ENCODE peak calls at places on chromosomes 1 and 21, in seven cellular contexts. One of them, this sample, is unnamed.

GRCh38 chr1:228748431-228748830 is 13.2 kb downstream of the RHOU start:
- DNase-seq in foreskin fibroblast: no peak
- DNase-seq in lower lobe of right lung: no peak
- DNase-seq in left ventricle myocardium inferior: no peak
- DNase-seq in progenitor cell of endocrine pancreas: no peak
- DNase-seq in fibroblast of the aortic adventitia: no peak
- DNase-seq in uterus: no peak
- DNase-seq in this sample: no peak

GRCh38 chr1:53341521-53341895 is 13.6 kb upstream of the LRP8 start:
- DNase-seq in fibroblast of the aortic adventitia: no peak
- DNase-seq in lower lobe of right lung: no peak
- DNase-seq in uterus: no peak
- DNase-seq in foreskin fibroblast: no peak
- DNase-seq in left ventricle myocardium inferior: no peak
- DNase-seq in progenitor cell of endocrine pancreas: no peak
- DNase-seq in this sample: peak

GRCh38 chr21:32044205-32044874 is 171.5 kb downstream of the HUNK start:
- DNase-seq in uterus: no peak
- DNase-seq in fibroblast of the aortic adventitia: no peak
- DNase-seq in foreskin fibroblast: no peak
- DNase-seq in progenitor cell of endocrine pancreas: no peak
- DNase-seq in left ventricle myocardium inferior: no peak
- DNase-seq in lower lobe of right lung: no peak
- DNase-seq in this sample: peak

GRCh38 chr1:35499652-35500176 is 57.5 kb downstream of the KIAA0319L start:
- DNase-seq in uterus: no peak
- DNase-seq in fibroblast of the aortic adventitia: no peak
- DNase-seq in lower lobe of right lung: no peak
- DNase-seq in progenitor cell of endocrine pancreas: no peak
- DNase-seq in foreskin fibroblast: no peak
- DNase-seq in left ventricle myocardium inferior: no peak
- DNase-seq in this sample: no peak

GRCh38 chr1:234961468-234962339 is 166.9 kb downstream of the TOMM20 start:
- DNase-seq in fibroblast of the aortic adventitia: peak
- DNase-seq in foreskin fibroblast: peak
- DNase-seq in progenitor cell of endocrine pancreas: no peak
- DNase-seq in left ventricle myocardium inferior: no peak
- DNase-seq in uterus: no peak
- DNase-seq in lower lobe of right lung: no peak
- DNase-seq in this sample: no peak

GRCh38 chr1:18474559-18474958 is 6.2 kb upstream of the KLHDC7A start:
- DNase-seq in progenitor cell of endocrine pancreas: no peak
- DNase-seq in uterus: no peak
- DNase-seq in lower lobe of right lung: no peak
- DNase-seq in foreskin fibroblast: no peak
- DNase-seq in fibroblast of the aortic adventitia: no peak
- DNase-seq in left ventricle myocardium inferior: no peak
- DNase-seq in this sample: no peak

GRCh38 chr1:59020151-59020997 is 236.5 kb upstream of the JUN start:
- DNase-seq in left ventricle myocardium inferior: peak
- DNase-seq in progenitor cell of endocrine pancreas: no peak
- DNase-seq in uterus: peak
- DNase-seq in foreskin fibroblast: peak
- DNase-seq in fibroblast of the aortic adventitia: peak
- DNase-seq in lower lobe of right lung: peak
- DNase-seq in this sample: no peak

GRCh38 chr1:6414443-6414844 is 5.3 kb downstream of the HES2 start:
- DNase-seq in fibroblast of the aortic adventitia: peak
- DNase-seq in progenitor cell of endocrine pancreas: no peak
- DNase-seq in uterus: no peak
- DNase-seq in left ventricle myocardium inferior: no peak
- DNase-seq in lower lobe of right lung: no peak
- DNase-seq in foreskin fibroblast: peak
- DNase-seq in this sample: no peak

GRCh38 chr1:151166506-151166956 is 587 bp downstream of the SCNM1 start:
- DNase-seq in uterus: no peak
- DNase-seq in foreskin fibroblast: peak
- DNase-seq in fibroblast of the aortic adventitia: peak
- DNase-seq in progenitor cell of endocrine pancreas: no peak
- DNase-seq in lower lobe of right lung: no peak
- DNase-seq in left ventricle myocardium inferior: no peak
- DNase-seq in this sample: no peak

GRCh38 chr1:37922767-37923550 is 23.9 kb downstream of the INPP5B start:
- DNase-seq in foreskin fibroblast: no peak
- DNase-seq in uterus: no peak
- DNase-seq in left ventricle myocardium inferior: no peak
- DNase-seq in lower lobe of right lung: no peak
- DNase-seq in progenitor cell of endocrine pancreas: no peak
- DNase-seq in fibroblast of the aortic adventitia: no peak
- DNase-seq in this sample: no peak

GRCh38 chr1:248695451-248696132 is 7.0 kb downstream of the OR14I1 start:
- DNase-seq in left ventricle myocardium inferior: no peak
- DNase-seq in progenitor cell of endocrine pancreas: no peak
- DNase-seq in lower lobe of right lung: no peak
- DNase-seq in foreskin fibroblast: peak
- DNase-seq in fibroblast of the aortic adventitia: no peak
- DNase-seq in uterus: no peak
- DNase-seq in this sample: no peak

GRCh38 chr21:45408271-45408791 is 3.4 kb downstream of the COL18A1 start:
- DNase-seq in progenitor cell of endocrine pancreas: no peak
- DNase-seq in fibroblast of the aortic adventitia: no peak
- DNase-seq in lower lobe of right lung: peak
- DNase-seq in foreskin fibroblast: no peak
- DNase-seq in uterus: no peak
- DNase-seq in left ventricle myocardium inferior: peak
- DNase-seq in this sample: no peak

GRCh38 chr21:45405271-45405818 is 380 bp downstream of the COL18A1 start:
- DNase-seq in fibroblast of the aortic adventitia: peak
- DNase-seq in left ventricle myocardium inferior: peak
- DNase-seq in lower lobe of right lung: peak
- DNase-seq in progenitor cell of endocrine pancreas: no peak
- DNase-seq in foreskin fibroblast: peak
- DNase-seq in uterus: peak
- DNase-seq in this sample: no peak

GRCh38 chr21:45407629-45408247 is 2.8 kb downstream of the COL18A1 start:
- DNase-seq in fibroblast of the aortic adventitia: no peak
- DNase-seq in lower lobe of right lung: no peak
- DNase-seq in foreskin fibroblast: no peak
- DNase-seq in progenitor cell of endocrine pancreas: no peak
- DNase-seq in left ventricle myocardium inferior: peak
- DNase-seq in uterus: no peak
- DNase-seq in this sample: no peak

GRCh38 chr21:45405819-45406762 is 1.1 kb downstream of the COL18A1 start:
- DNase-seq in uterus: no peak
- DNase-seq in left ventricle myocardium inferior: peak
- DNase-seq in progenitor cell of endocrine pancreas: no peak
- DNase-seq in lower lobe of right lung: peak
- DNase-seq in foreskin fibroblast: peak
- DNase-seq in fibroblast of the aortic adventitia: peak
- DNase-seq in this sample: no peak

DNA sequence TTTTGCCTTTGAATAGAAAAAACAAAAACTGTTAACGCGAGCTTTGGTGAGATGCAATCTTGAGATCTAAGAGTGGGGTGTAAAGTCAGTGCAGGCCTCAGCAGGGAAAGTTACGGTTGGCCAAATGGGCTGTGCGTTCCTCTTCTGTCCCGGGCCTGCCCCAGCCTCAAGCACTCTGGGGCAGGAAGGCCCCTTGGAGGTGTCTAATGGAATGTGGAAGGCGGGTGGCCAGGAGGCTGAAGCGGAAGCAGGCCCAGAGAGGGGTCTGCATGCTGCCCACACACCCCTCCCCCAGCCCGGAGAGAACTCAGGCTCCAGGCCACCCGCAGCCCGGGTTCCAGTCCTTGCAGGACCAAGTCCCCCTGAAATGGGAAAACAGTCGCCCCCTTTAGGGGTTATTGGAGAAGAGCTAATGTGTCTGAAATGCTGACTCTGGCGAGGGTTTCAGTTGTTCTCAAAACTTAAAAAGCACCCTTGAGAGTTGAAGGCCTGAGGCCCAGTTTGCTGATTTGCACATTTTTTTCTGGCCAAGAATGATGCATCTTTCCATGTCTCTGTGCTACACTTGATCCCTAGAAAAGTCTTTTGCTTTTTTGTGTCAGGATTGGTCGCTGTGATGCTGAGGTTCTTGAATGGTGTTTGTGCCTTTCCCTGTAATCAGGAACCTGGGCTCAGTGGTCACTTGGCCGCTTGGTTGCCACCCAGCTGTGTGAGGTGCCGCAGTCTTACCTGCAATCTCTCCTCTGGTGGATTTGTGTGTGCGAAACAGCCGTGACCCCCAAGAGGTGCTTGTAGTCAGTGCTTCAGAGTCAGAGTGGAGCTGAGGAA is 2.0 kb downstream of the COL18A1 start:
- DNase-seq in left ventricle myocardium inferior: peak
- DNase-seq in progenitor cell of endocrine pancreas: no peak
- DNase-seq in foreskin fibroblast: no peak
- DNase-seq in uterus: no peak
- DNase-seq in lower lobe of right lung: peak
- DNase-seq in fibroblast of the aortic adventitia: no peak
- DNase-seq in this sample: no peak
- TF ChIP-seq CTCF in left ventricle myocardium inferior: no peak
- TF ChIP-seq CTCF in progenitor cell of endocrine pancreas: no peak
- TF ChIP-seq CTCF in foreskin fibroblast: no peak
- TF ChIP-seq CTCF in uterus: no peak
- TF ChIP-seq CTCF in lower lobe of right lung: no peak
- TF ChIP-seq CTCF in fibroblast of the aortic adventitia: no peak
- TF ChIP-seq CTCF in this sample: peak

GRCh38 chr21:45641480-45642035 is 2.0 kb upstream of the PCBP3 start:
- DNase-seq in foreskin fibroblast: no peak
- DNase-seq in uterus: no peak
- DNase-seq in lower lobe of right lung: no peak
- DNase-seq in left ventricle myocardium inferior: no peak
- DNase-seq in progenitor cell of endocrine pancreas: no peak
- DNase-seq in fibroblast of the aortic adventitia: no peak
- DNase-seq in this sample: no peak

GRCh38 chr21:45639206-45640000 is 4.1 kb upstream of the PCBP3 start:
- DNase-seq in fibroblast of the aortic adventitia: no peak
- DNase-seq in progenitor cell of endocrine pancreas: no peak
- DNase-seq in lower lobe of right lung: no peak
- DNase-seq in foreskin fibroblast: peak
- DNase-seq in left ventricle myocardium inferior: no peak
- DNase-seq in uterus: no peak
- DNase-seq in this sample: peak

GRCh38 chr21:45642122-45642813 is 1.3 kb upstream of the PCBP3 start:
- DNase-seq in progenitor cell of endocrine pancreas: no peak
- DNase-seq in left ventricle myocardium inferior: no peak
- DNase-seq in foreskin fibroblast: no peak
- DNase-seq in uterus: no peak
- DNase-seq in fibroblast of the aortic adventitia: no peak
- DNase-seq in lower lobe of right lung: no peak
- DNase-seq in this sample: no peak

GRCh38 chr21:45640001-45640887 is 3.3 kb upstream of the PCBP3 start:
- DNase-seq in lower lobe of right lung: no peak
- DNase-seq in foreskin fibroblast: no peak
- DNase-seq in fibroblast of the aortic adventitia: no peak
- DNase-seq in uterus: no peak
- DNase-seq in left ventricle myocardium inferior: no peak
- DNase-seq in progenitor cell of endocrine pancreas: no peak
- DNase-seq in this sample: no peak

DNA sequence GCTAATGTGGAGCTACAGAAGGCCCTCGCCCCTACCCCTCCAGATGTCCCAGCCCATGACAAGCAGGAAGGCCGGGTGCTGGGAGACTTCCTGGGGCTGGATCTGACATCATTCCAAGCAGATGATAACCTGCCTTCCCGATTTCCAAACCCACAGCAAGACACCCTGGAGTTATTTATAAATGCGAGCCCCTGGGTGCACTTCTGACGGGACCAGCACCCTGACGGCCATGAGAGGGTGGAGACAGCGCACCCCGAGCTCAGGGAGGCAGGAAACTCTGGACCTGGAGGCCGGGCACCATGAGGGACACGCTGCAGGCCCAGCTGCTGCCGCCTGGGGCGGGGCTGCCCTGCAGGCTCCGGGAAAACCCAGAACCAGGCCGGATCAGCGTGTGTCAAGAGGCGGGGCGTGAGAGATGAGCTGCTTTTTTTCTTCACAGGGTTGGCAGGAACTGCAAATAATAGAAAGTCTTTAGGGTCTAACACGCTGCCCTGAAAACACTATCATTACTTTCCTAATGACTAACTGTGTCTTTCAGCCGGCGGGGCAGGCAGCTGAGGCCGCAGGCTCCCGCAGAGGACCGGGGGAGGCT is 2.5 kb upstream of the PCBP3 start:
- DNase-seq in progenitor cell of endocrine pancreas: no peak
- DNase-seq in lower lobe of right lung: no peak
- DNase-seq in fibroblast of the aortic adventitia: peak
- DNase-seq in uterus: no peak
- DNase-seq in foreskin fibroblast: peak
- DNase-seq in left ventricle myocardium inferior: no peak
- DNase-seq in this sample: no peak
- TF ChIP-seq CTCF in progenitor cell of endocrine pancreas: peak
- TF ChIP-seq CTCF in lower lobe of right lung: no peak
- TF ChIP-seq CTCF in fibroblast of the aortic adventitia: peak
- TF ChIP-seq CTCF in uterus: peak
- TF ChIP-seq CTCF in foreskin fibroblast: peak
- TF ChIP-seq CTCF in left ventricle myocardium inferior: no peak
- TF ChIP-seq CTCF in this sample: no peak

GRCh38 chr1:201649776-201650607 is 111.1 kb downstream of the NAV1 start:
- DNase-seq in progenitor cell of endocrine pancreas: peak
- DNase-seq in foreskin fibroblast: peak
- DNase-seq in fibroblast of the aortic adventitia: peak
- DNase-seq in lower lobe of right lung: peak
- DNase-seq in left ventricle myocardium inferior: peak
- DNase-seq in uterus: peak
- DNase-seq in this sample: peak
- TF ChIP-seq CTCF in progenitor cell of endocrine pancreas: no peak
- TF ChIP-seq CTCF in foreskin fibroblast: no peak
- TF ChIP-seq CTCF in fibroblast of the aortic adventitia: no peak
- TF ChIP-seq CTCF in lower lobe of right lung: no peak
- TF ChIP-seq CTCF in left ventricle myocardium inferior: no peak
- TF ChIP-seq CTCF in uterus: no peak
- TF ChIP-seq CTCF in this sample: peak

GRCh38 chr1:68442822-68443556 is 6.8 kb downstream of the RPE65 start:
- DNase-seq in lower lobe of right lung: no peak
- DNase-seq in foreskin fibroblast: peak
- DNase-seq in fibroblast of the aortic adventitia: peak
- DNase-seq in uterus: no peak
- DNase-seq in progenitor cell of endocrine pancreas: no peak
- DNase-seq in left ventricle myocardium inferior: no peak
- DNase-seq in this sample: no peak

GRCh38 chr1:68433386-68433785 is 16.4 kb downstream of the RPE65 start:
- DNase-seq in left ventricle myocardium inferior: no peak
- DNase-seq in uterus: no peak
- DNase-seq in fibroblast of the aortic adventitia: no peak
- DNase-seq in lower lobe of right lung: no peak
- DNase-seq in foreskin fibroblast: no peak
- DNase-seq in progenitor cell of endocrine pancreas: no peak
- DNase-seq in this sample: no peak

GRCh38 chr1:68442006-68442405 is 7.7 kb downstream of the RPE65 start:
- DNase-seq in foreskin fibroblast: peak
- DNase-seq in progenitor cell of endocrine pancreas: no peak
- DNase-seq in lower lobe of right lung: no peak
- DNase-seq in uterus: no peak
- DNase-seq in fibroblast of the aortic adventitia: no peak
- DNase-seq in left ventricle myocardium inferior: no peak
- DNase-seq in this sample: no peak

DNA sequence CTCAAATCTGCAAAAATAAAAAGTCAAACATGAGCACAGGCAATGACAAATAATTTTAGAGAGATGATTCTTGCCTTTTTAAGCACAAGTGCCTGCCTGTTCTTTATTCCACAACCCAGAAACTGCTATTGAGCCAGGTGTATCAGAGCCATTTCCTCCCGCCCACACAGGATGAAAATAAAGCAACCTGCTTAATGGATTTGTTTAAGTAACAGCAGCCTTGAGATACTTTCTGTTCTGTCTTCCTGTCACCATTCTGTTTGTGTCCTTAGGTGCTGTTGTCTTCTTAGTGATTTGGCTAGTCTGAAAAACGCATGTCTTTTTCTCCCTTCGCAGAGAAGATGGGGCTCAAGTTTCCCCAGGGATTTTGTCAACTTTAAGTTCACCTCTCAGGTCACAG is 11.4 kb downstream of the RPE65 start:
- DNase-seq in left ventricle myocardium inferior: no peak
- DNase-seq in fibroblast of the aortic adventitia: no peak
- DNase-seq in foreskin fibroblast: no peak
- DNase-seq in progenitor cell of endocrine pancreas: no peak
- DNase-seq in lower lobe of right lung: no peak
- DNase-seq in uterus: no peak
- DNase-seq in this sample: no peak
- TF ChIP-seq CTCF in left ventricle myocardium inferior: no peak
- TF ChIP-seq CTCF in fibroblast of the aortic adventitia: no peak
- TF ChIP-seq CTCF in foreskin fibroblast: no peak
- TF ChIP-seq CTCF in progenitor cell of endocrine pancreas: no peak
- TF ChIP-seq CTCF in lower lobe of right lung: no peak
- TF ChIP-seq CTCF in uterus: no peak
- TF ChIP-seq CTCF in this sample: no peak

This sample was measured in osteocyte.